ENCODE peak calls at places on chromosomes 4 and X, in eight cellular contexts. S is NCI-H460; M is CD4-positive, alpha-beta T cell; P is activated CD4-positive, CD25-positive, alpha-beta regulatory T cell; N is epithelial cell of prostate; W is activated CD8-positive, alpha-beta memory T cell treated with anti-CD3 and anti-CD28 coated beads for 4 hours; Z is cardiac muscle cell; Y is glutamatergic neuron. V is an unnamed sample.

GRCh38 chr4:9970399-9971011 is 50.8 kb downstream of the SLC2A9 start:
- DNase-seq in S (no peak), P (no peak), W (no peak), Y (no peak), N (no peak), M (no peak), Z (no peak), V (no peak)

GRCh38 chrX:38256019-38256418 is 35.3 kb upstream of the SRPX start:
- DNase-seq in Y (no peak), W (no peak), N (no peak), Z (no peak), S (no peak), P (no peak), M (no peak), V (no peak)

GRCh38 chr4:19689511-19689910 is 562.2 kb upstream of the SLIT2 start:
- DNase-seq in Y (no peak), P (no peak), Z (peak), N (no peak), M (no peak), S (no peak), W (no peak), V (no peak)

GRCh38 chr4:84531689-84532088 is 32.6 kb upstream of the NKX6-1 start:
- DNase-seq in M (no peak), N (no peak), P (no peak), S (no peak), W (no peak), Z (no peak), Y (no peak), V (no peak)

GRCh38 chrX:46582964-46583363 is 9.4 kb downstream of the CHST7 start:
- DNase-seq in P (no peak), Y (no peak), S (no peak), Z (peak), W (no peak), M (no peak), N (peak), V (no peak)

GRCh38 chr4:139584784-139585183 is 28.8 kb upstream of the SETD7 start:
- DNase-seq in M (no peak), S (no peak), Z (peak), P (no peak), Y (no peak), W (no peak), N (no peak), V (no peak)

GRCh38 chr4:149102765-149103164 is 660.6 kb upstream of the NR3C2 start:
- DNase-seq in M (no peak), Y (no peak), W (no peak), P (no peak), S (no peak), Z (no peak), N (no peak), V (no peak)

GRCh38 chr4:77797239-77797638 is 21.9 kb downstream of the CNOT6L start:
- DNase-seq in S (no peak), P (no peak), N (no peak), Y (no peak), Z (peak), W (no peak), M (no peak), V (no peak)

GRCh38 chr4:88908003-88908402 is 149.0 kb downstream of the FAM13A start:
- DNase-seq in Z (no peak), M (no peak), P (no peak), N (no peak), Y (no peak), W (no peak), S (no peak), V (no peak)

GRCh38 chr4:4585012-4585670 is 43.3 kb upstream of the STX18 start:
- DNase-seq in N (no peak), M (no peak), Z (peak), S (no peak), P (no peak), W (no peak), Y (no peak), V (no peak)

GRCh38 chrX:18997916-18998315 is 14.0 kb upstream of the PHKA2 start:
- DNase-seq in N (no peak), Y (no peak), W (no peak), M (no peak), S (no peak), Z (peak), P (no peak), V (no peak)

GRCh38 chr4:103099691-103100392 is at the start of gene BDH2:
- DNase-seq in P (peak), M (no peak), N (peak), Y (no peak), S (peak), W (peak), Z (peak), V (no peak)

GRCh38 chr4:126583509-126583908 is 1049.2 kb upstream of the INTU start:
- DNase-seq in N (no peak), Y (no peak), S (peak), P (no peak), M (no peak), W (no peak), Z (peak), V (no peak)

GRCh38 chrX:40105016-40105790 is 7.4 kb upstream of the BCOR start:
- DNase-seq in M (no peak), Y (peak), N (no peak), W (no peak), P (no peak), S (no peak), Z (peak), V (no peak)

GRCh38 chr4:47031011-47031678 is at the start of gene GABRB1:
- DNase-seq in S (peak), W (no peak), Y (peak), M (no peak), P (no peak), N (no peak), Z (peak), V (peak)

GRCh38 chr4:87420431-87420830 is 1.9 kb upstream of the NUDT9 start:
- DNase-seq in M (no peak), P (no peak), N (no peak), Z (no peak), W (no peak), S (no peak), Y (no peak), V (no peak)

GRCh38 chrX:19670854-19671620 is 155.7 kb upstream of the MAP3K15 start:
- DNase-seq in N (no peak), Y (no peak), S (peak), M (no peak), W (no peak), Z (peak), P (no peak), V (no peak)

GRCh38 chrX:31593353-31593752 is 521.5 kb upstream of the FTHL17 start:
- DNase-seq in M (no peak), W (no peak), P (no peak), Y (no peak), Z (no peak), N (no peak), S (no peak), V (no peak)

GRCh38 chr4:152815078-152815477 is 35.3 kb downstream of the ARFIP1 start:
- DNase-seq in M (no peak), Z (peak), N (no peak), S (no peak), Y (no peak), W (no peak), P (no peak), V (no peak)

GRCh38 chrX:11629593-11630211 is 36.0 kb downstream of the ARHGAP6 start:
- DNase-seq in M (no peak), S (no peak), N (peak), Y (no peak), P (no peak), Z (peak), W (no peak), V (no peak)

GRCh38 chr4:125727931-125728330 is 413.2 kb downstream of the FAT4 start:
- DNase-seq in P (no peak), W (no peak), M (no peak), S (no peak), Y (no peak), Z (no peak), N (no peak), V (no peak)

GRCh38 chr4:79652232-79652631 is 244.2 kb upstream of the GK2 start:
- DNase-seq in M (no peak), S (no peak), Y (no peak), P (no peak), Z (peak), W (no peak), N (no peak), V (no peak)

GRCh38 chrX:153969904-153970397 is 1.7 kb downstream of the HCFC1 start:
- DNase-seq in M (no peak), N (no peak), W (no peak), Y (no peak), S (no peak), Z (no peak), P (no peak), V (no peak)

GRCh38 chr4:189178125-189178746 is 762.4 kb upstream of the FRG1 start:
- DNase-seq in Z (no peak), P (no peak), M (no peak), S (no peak), N (no peak), W (no peak), Y (no peak), V (no peak)

GRCh38 chr4:18406220-18406619 is 384.7 kb upstream of the LCORL start:
- DNase-seq in Z (no peak), M (no peak), P (no peak), W (no peak), S (no peak), N (no peak), Y (no peak), V (no peak)

GRCh38 chr4:16682996-16683395 is 215.4 kb downstream of the LDB2 start:
- DNase-seq in M (no peak), P (no peak), S (no peak), W (no peak), N (no peak), Y (no peak), Z (peak), V (no peak)

GRCh38 chr4:52069566-52069965 is 18.5 kb downstream of the SPATA18 start:
- DNase-seq in P (no peak), Z (no peak), Y (no peak), S (no peak), W (no peak), N (no peak), M (no peak), V (no peak)

GRCh38 chr4:85783483-85783882 is 308.5 kb downstream of the ARHGAP24 start:
- DNase-seq in P (no peak), W (no peak), M (no peak), N (no peak), S (no peak), Z (peak), Y (no peak), V (no peak)

GRCh38 chrX:147958316-147958715 is 22.8 kb upstream of the FMR1NB start:
- DNase-seq in Y (no peak), N (no peak), S (no peak), Z (no peak), W (no peak), M (no peak), P (no peak), V (no peak)

GRCh38 chr4:149997881-149998421 is 80.3 kb upstream of the DCLK2 start:
- DNase-seq in Z (no peak), S (peak), M (no peak), N (peak), P (no peak), Y (no peak), W (no peak), V (no peak)

GRCh38 chrX:77426811-77427210 is 20.4 kb upstream of the FGF16 start:
- DNase-seq in Z (peak), M (no peak), S (no peak), N (no peak), P (no peak), W (no peak), Y (no peak), V (no peak)

V was measured in anterior cingulate cortex.